ENCODE peak calls at places on chromosomes 7 and 10, in four cellular contexts. G is lower lobe of right lung, Y is uterus, F is amniotic epithelial cell. X is an unnamed sample.

GRCh38 chr10:73413108-73413527 is 740 bp downstream of the ANXA7 start:
- DNase-seq in G (no peak), Y (no peak), F (no peak), X (no peak)

GRCh38 chr7:147711429-147711828 is 879.1 kb upstream of the C7orf33 start:
- DNase-seq in G (no peak), Y (no peak), F (no peak), X (no peak)

GRCh38 chr10:89382757-89383156 is 4.9 kb downstream of the IFIT1B start:
- DNase-seq in G (no peak), Y (no peak), F (peak), X (no peak)

GRCh38 chr7:25894902-25895791 is 256.9 kb upstream of the NFE2L3 start:
- DNase-seq in G (peak), Y (peak), F (peak), X (peak)

GRCh38 chr10:131998050-131998844 is 16.5 kb upstream of the BNIP3 start:
- DNase-seq in G (no peak), Y (no peak), F (no peak), X (no peak)

GRCh38 chr7:94996331-94996730 is 88.9 kb downstream of the PPP1R9A start:
- DNase-seq in G (no peak), Y (no peak), F (no peak), X (no peak)

GRCh38 chr10:90742189-90742588 is 115.7 kb downstream of the HTR7 start:
- DNase-seq in G (no peak), Y (no peak), F (peak), X (no peak)

GRCh38 chr7:101614939-101615302 is 14.2 kb downstream of the MYL10 start:
- DNase-seq in G (peak), Y (no peak), F (no peak), X (no peak)

GRCh38 chr7:19519443-19519977 is 189.3 kb downstream of the POLR1F start:
- DNase-seq in G (no peak), Y (no peak), F (peak), X (no peak)

GRCh38 chr10:103648951-103649532 is 155.5 kb downstream of the NEURL1 start:
- DNase-seq in G (peak), Y (peak), F (no peak), X (no peak)

GRCh38 chr7:143216151-143216550 is 5.7 kb upstream of the TAS2R40 start:
- DNase-seq in G (no peak), Y (no peak), F (no peak), X (no peak)

GRCh38 chr7:134888141-134888740 is 98.1 kb upstream of the AGBL3 start:
- DNase-seq in G (no peak), Y (no peak), F (peak), X (no peak)

GRCh38 chr7:91079491-91079890 is 184.7 kb upstream of the FZD1 start:
- DNase-seq in G (no peak), Y (no peak), F (peak), X (no peak)

GRCh38 chr7:47546728-47547494 is 35.0 kb downstream of the TNS3 start:
- DNase-seq in G (no peak), Y (no peak), F (no peak), X (no peak)

GRCh38 chr10:6674282-6674681 is 94.2 kb upstream of the PRKCQ start:
- DNase-seq in G (no peak), Y (no peak), F (no peak), X (no peak)

GRCh38 chr10:4763513-4763912 is 62.5 kb upstream of the AKR1E2 start:
- DNase-seq in G (no peak), Y (no peak), F (no peak), X (no peak)

GRCh38 chr7:117041822-117042221 is 88.5 kb downstream of the ST7 start:
- DNase-seq in G (no peak), Y (no peak), F (peak), X (no peak)

GRCh38 chr10:108039821-108040584 is 875.5 kb upstream of the SORCS1 start:
- DNase-seq in G (no peak), Y (no peak), F (no peak), X (no peak)

GRCh38 chr7:85025312-85025756 is 161.5 kb downstream of the SEMA3D start:
- DNase-seq in G (no peak), Y (no peak), F (no peak), X (peak)

GRCh38 chr7:57179776-57180415 is 47.7 kb upstream of the ZNF479 start:
- DNase-seq in G (peak), Y (no peak), F (no peak), X (no peak)

GRCh38 chr10:132546567-132547420 is 9.2 kb downstream of the INPP5A start:
- DNase-seq in G (no peak), Y (peak), F (no peak), X (peak)

GRCh38 chr10:96017227-96017687 is 26.1 kb upstream of the CCNJ start:
- DNase-seq in G (no peak), Y (peak), F (peak), X (no peak)

GRCh38 chr7:73900286-73900685 is 39.3 kb downstream of the TMEM270 start:
- DNase-seq in G (no peak), Y (no peak), F (no peak), X (peak)

GRCh38 chr7:75957021-75957736 is 37.2 kb downstream of the TMEM120A start:
- DNase-seq in G (peak), Y (no peak), F (no peak), X (peak)

GRCh38 chr7:29723599-29723998 is 82.7 kb upstream of the WIPF3 start:
- DNase-seq in G (no peak), Y (no peak), F (peak), X (no peak)

GRCh38 chr7:40200791-40201190 is 66.0 kb downstream of the SUGCT start:
- DNase-seq in G (no peak), Y (no peak), F (peak), X (no peak)

GRCh38 chr7:1696671-1697498 is 26.8 kb downstream of the ELFN1 start:
- DNase-seq in G (peak), Y (peak), F (no peak), X (peak)

GRCh38 chr10:62323751-62324150 is 50.4 kb upstream of the ZNF365 start:
- DNase-seq in G (no peak), Y (no peak), F (no peak), X (no peak)

GRCh38 chr10:72291019-72291532 is 17.4 kb downstream of the DDIT4 start:
- DNase-seq in G (no peak), Y (no peak), F (peak), X (no peak)

GRCh38 chr7:51006483-51007235 is 224.0 kb upstream of the GRB10 start:
- DNase-seq in G (no peak), Y (no peak), F (no peak), X (no peak)

GRCh38 chr7:18580945-18581344 is 85.4 kb downstream of the HDAC9 start:
- DNase-seq in G (no peak), Y (no peak), F (no peak), X (no peak)

GRCh38 chr10:92965314-92965713 is 95.3 kb upstream of the CYP26C1 start:
- DNase-seq in G (no peak), Y (no peak), F (peak), X (no peak)

GRCh38 chr7:155483245-155483644 is 25.3 kb downstream of the EN2 start:
- DNase-seq in G (no peak), Y (no peak), F (no peak), X (no peak)

GRCh38 chr7:121493553-121493952 is 97.4 kb upstream of the FAM3C start:
- DNase-seq in G (no peak), Y (no peak), F (no peak), X (no peak)

GRCh38 chr10:124298891-124299290 is 119.8 kb downstream of the OAT start:
- DNase-seq in G (no peak), Y (no peak), F (no peak), X (no peak)

GRCh38 chr10:49081532-49082275 is 33.6 kb downstream of the VSTM4 start:
- DNase-seq in G (no peak), Y (no peak), F (no peak), X (peak)

GRCh38 chr10:32795598-32796183 is 162.3 kb downstream of the ITGB1 start:
- DNase-seq in G (no peak), Y (no peak), F (peak), X (no peak)